ENCODE peak calls at places on chromosome 1, in nine cellular contexts. One of them, this sample, is unnamed.
A peak's percentile ranks its signal among the peaks of the same experiment; 100 is the strongest.

GRCh38 chr1:154117642-154118041 is 37.2 kb downstream of the NUP210L start:
- DNase-seq in caudate nucleus: no peak
- DNase-seq in HS-5: no peak
- DNase-seq in Caki2: no peak
- DNase-seq in GM12892: no peak
- DNase-seq in AG09319: no peak
- DNase-seq in stimulated activated CD4-positive, alpha-beta T cell treated with anti-CD3 and anti-CD28 coated beads, Interleukin-4, amount 100 ng/mL, for 24 hours: no peak
- DNase-seq in anterior cingulate cortex: no peak
- DNase-seq in Calu3: no peak
- DNase-seq in this sample: no peak

GRCh38 chr1:234139966-234140365 is 233.3 kb upstream of the COA6 start:
- DNase-seq in caudate nucleus: no peak
- DNase-seq in HS-5: peak; percentile 81
- DNase-seq in Caki2: peak; percentile 16
- DNase-seq in GM12892: no peak
- DNase-seq in AG09319: no peak
- DNase-seq in stimulated activated CD4-positive, alpha-beta T cell treated with anti-CD3 and anti-CD28 coated beads, Interleukin-4, amount 100 ng/mL, for 24 hours: no peak
- DNase-seq in anterior cingulate cortex: no peak
- DNase-seq in Calu3: no peak
- DNase-seq in this sample: no peak

GRCh38 chr1:156767879-156768608 is 709 bp downstream of the PRCC start:
- DNase-seq in caudate nucleus: no peak
- DNase-seq in HS-5: no peak
- DNase-seq in Caki2: no peak
- DNase-seq in GM12892: no peak
- DNase-seq in AG09319: no peak
- DNase-seq in stimulated activated CD4-positive, alpha-beta T cell treated with anti-CD3 and anti-CD28 coated beads, Interleukin-4, amount 100 ng/mL, for 24 hours: peak; percentile 49
- DNase-seq in anterior cingulate cortex: peak; percentile 64
- DNase-seq in Calu3: peak; percentile 16
- DNase-seq in this sample: no peak

GRCh38 chr1:58855351-58856165 is 71.7 kb upstream of the JUN start:
- DNase-seq in caudate nucleus: no peak
- DNase-seq in HS-5: no peak
- DNase-seq in Caki2: peak; percentile 75
- DNase-seq in GM12892: no peak
- DNase-seq in AG09319: no peak
- DNase-seq in stimulated activated CD4-positive, alpha-beta T cell treated with anti-CD3 and anti-CD28 coated beads, Interleukin-4, amount 100 ng/mL, for 24 hours: no peak
- DNase-seq in anterior cingulate cortex: no peak
- DNase-seq in Calu3: no peak
- DNase-seq in this sample: no peak

GRCh38 chr1:173410133-173410793 is 66.9 kb upstream of the PRDX6 start:
- DNase-seq in caudate nucleus: no peak
- DNase-seq in HS-5: no peak
- DNase-seq in Caki2: no peak
- DNase-seq in GM12892: no peak
- DNase-seq in AG09319: no peak
- DNase-seq in stimulated activated CD4-positive, alpha-beta T cell treated with anti-CD3 and anti-CD28 coated beads, Interleukin-4, amount 100 ng/mL, for 24 hours: no peak
- DNase-seq in anterior cingulate cortex: no peak
- DNase-seq in Calu3: no peak
- DNase-seq in this sample: no peak

GRCh38 chr1:215645182-215645581 is 78.1 kb downstream of the KCTD3 start:
- DNase-seq in caudate nucleus: no peak
- DNase-seq in HS-5: no peak
- DNase-seq in Caki2: no peak
- DNase-seq in GM12892: no peak
- DNase-seq in AG09319: no peak
- DNase-seq in stimulated activated CD4-positive, alpha-beta T cell treated with anti-CD3 and anti-CD28 coated beads, Interleukin-4, amount 100 ng/mL, for 24 hours: no peak
- DNase-seq in anterior cingulate cortex: no peak
- DNase-seq in Calu3: no peak
- DNase-seq in this sample: no peak

GRCh38 chr1:58908539-58909161 is 124.8 kb upstream of the JUN start:
- DNase-seq in caudate nucleus: no peak
- DNase-seq in HS-5: no peak
- DNase-seq in Caki2: no peak
- DNase-seq in GM12892: no peak
- DNase-seq in AG09319: no peak
- DNase-seq in stimulated activated CD4-positive, alpha-beta T cell treated with anti-CD3 and anti-CD28 coated beads, Interleukin-4, amount 100 ng/mL, for 24 hours: no peak
- DNase-seq in anterior cingulate cortex: no peak
- DNase-seq in Calu3: no peak
- DNase-seq in this sample: no peak

GRCh38 chr1:8669608-8670335 is 147.7 kb downstream of the RERE start:
- DNase-seq in caudate nucleus: no peak
- DNase-seq in HS-5: no peak
- DNase-seq in Caki2: no peak
- DNase-seq in GM12892: no peak
- DNase-seq in AG09319: no peak
- DNase-seq in stimulated activated CD4-positive, alpha-beta T cell treated with anti-CD3 and anti-CD28 coated beads, Interleukin-4, amount 100 ng/mL, for 24 hours: no peak
- DNase-seq in anterior cingulate cortex: no peak
- DNase-seq in Calu3: no peak
- DNase-seq in this sample: no peak

GRCh38 chr1:239025223-239025622 is 361.1 kb upstream of the CHRM3 start:
- DNase-seq in caudate nucleus: no peak
- DNase-seq in HS-5: no peak
- DNase-seq in Caki2: no peak
- DNase-seq in GM12892: no peak
- DNase-seq in AG09319: no peak
- DNase-seq in stimulated activated CD4-positive, alpha-beta T cell treated with anti-CD3 and anti-CD28 coated beads, Interleukin-4, amount 100 ng/mL, for 24 hours: no peak
- DNase-seq in anterior cingulate cortex: no peak
- DNase-seq in Calu3: no peak
- DNase-seq in this sample: no peak

GRCh38 chr1:244048566-244049141 is 2.4 kb upstream of the ZBTB18 start:
- DNase-seq in caudate nucleus: no peak
- DNase-seq in HS-5: no peak
- DNase-seq in Caki2: no peak
- DNase-seq in GM12892: no peak
- DNase-seq in AG09319: no peak
- DNase-seq in stimulated activated CD4-positive, alpha-beta T cell treated with anti-CD3 and anti-CD28 coated beads, Interleukin-4, amount 100 ng/mL, for 24 hours: no peak
- DNase-seq in anterior cingulate cortex: no peak
- DNase-seq in Calu3: no peak
- DNase-seq in this sample: no peak

This sample was measured in amygdala.